ENCODE peak calls at places on chromosome 19, in four cellular contexts. One of them, this sample, is unnamed.

GRCh38 chr19:14517446-14517839 is 754 bp downstream of the DNAJB1 start:
- DNase-seq in CD4-positive, alpha-beta T cell: no peak
- DNase-seq in Peyer's patch: peak
- DNase-seq in iris pigment epithelial cell: peak
- DNase-seq in this sample: no peak

GRCh38 chr19:11054628-11055027 is 34.6 kb upstream of the LDLR start:
- DNase-seq in CD4-positive, alpha-beta T cell: no peak
- DNase-seq in iris pigment epithelial cell: no peak
- DNase-seq in Peyer's patch: no peak
- DNase-seq in this sample: no peak

GRCh38 chr19:50368649-50369570 is 3.5 kb upstream of the NAPSA start:
- DNase-seq in iris pigment epithelial cell: peak
- DNase-seq in CD4-positive, alpha-beta T cell: peak
- DNase-seq in Peyer's patch: peak
- DNase-seq in this sample: peak

GRCh38 chr19:55552620-55553019 is 7.3 kb upstream of the SBK3 start:
- DNase-seq in CD4-positive, alpha-beta T cell: no peak
- DNase-seq in iris pigment epithelial cell: peak
- DNase-seq in Peyer's patch: no peak
- DNase-seq in this sample: peak

GRCh38 chr19:55056827-55057226 is 6.1 kb downstream of the RDH13 start:
- DNase-seq in iris pigment epithelial cell: no peak
- DNase-seq in CD4-positive, alpha-beta T cell: no peak
- DNase-seq in Peyer's patch: no peak
- DNase-seq in this sample: no peak

GRCh38 chr19:1098177-1099051 is 3.2 kb upstream of the POLR2E start:
- DNase-seq in CD4-positive, alpha-beta T cell: no peak
- DNase-seq in iris pigment epithelial cell: no peak
- DNase-seq in Peyer's patch: peak
- DNase-seq in this sample: no peak

GRCh38 chr19:40598121-40598917 is 2.9 kb upstream of the LTBP4 start:
- DNase-seq in Peyer's patch: peak
- DNase-seq in CD4-positive, alpha-beta T cell: peak
- DNase-seq in iris pigment epithelial cell: peak
- DNase-seq in this sample: peak

GRCh38 chr19:31761281-31761913 is 412.2 kb upstream of the TSHZ3 start:
- DNase-seq in iris pigment epithelial cell: no peak
- DNase-seq in CD4-positive, alpha-beta T cell: no peak
- DNase-seq in Peyer's patch: no peak
- DNase-seq in this sample: no peak

GRCh38 chr19:51365211-51366049 is 758 bp downstream of the ETFB start:
- DNase-seq in iris pigment epithelial cell: peak
- DNase-seq in Peyer's patch: peak
- DNase-seq in CD4-positive, alpha-beta T cell: no peak
- DNase-seq in this sample: peak

GRCh38 chr19:17762505-17763229 is 11.4 kb downstream of the FCHO1 start:
- DNase-seq in iris pigment epithelial cell: peak
- DNase-seq in CD4-positive, alpha-beta T cell: no peak
- DNase-seq in Peyer's patch: peak
- DNase-seq in this sample: peak

GRCh38 chr19:44643605-44644390 is at the start of gene PVR:
- DNase-seq in iris pigment epithelial cell: peak
- DNase-seq in CD4-positive, alpha-beta T cell: peak
- DNase-seq in Peyer's patch: peak
- DNase-seq in this sample: peak

GRCh38 chr19:43639507-43640423 is at the start of gene CADM4:
- DNase-seq in iris pigment epithelial cell: no peak
- DNase-seq in Peyer's patch: peak
- DNase-seq in CD4-positive, alpha-beta T cell: peak
- DNase-seq in this sample: no peak

GRCh38 chr19:43351998-43352746 is 1.3 kb upstream of the CD177 start:
- DNase-seq in CD4-positive, alpha-beta T cell: no peak
- DNase-seq in iris pigment epithelial cell: no peak
- DNase-seq in Peyer's patch: no peak
- DNase-seq in this sample: no peak

GRCh38 chr19:3132971-3133792 is 2.7 kb upstream of the GNA15 start:
- DNase-seq in CD4-positive, alpha-beta T cell: peak
- DNase-seq in iris pigment epithelial cell: peak
- DNase-seq in Peyer's patch: peak
- DNase-seq in this sample: peak

GRCh38 chr19:30492581-30492980 is 120.4 kb downstream of the ZNF536 start:
- DNase-seq in CD4-positive, alpha-beta T cell: no peak
- DNase-seq in iris pigment epithelial cell: no peak
- DNase-seq in Peyer's patch: no peak
- DNase-seq in this sample: no peak

GRCh38 chr19:16988661-16989060 is 37.9 kb downstream of the CPAMD8 start:
- DNase-seq in CD4-positive, alpha-beta T cell: no peak
- DNase-seq in Peyer's patch: no peak
- DNase-seq in iris pigment epithelial cell: no peak
- DNase-seq in this sample: no peak

GRCh38 chr19:15631817-15632216 is 8.9 kb upstream of the CYP4F3 start:
- DNase-seq in CD4-positive, alpha-beta T cell: peak
- DNase-seq in iris pigment epithelial cell: no peak
- DNase-seq in Peyer's patch: no peak
- DNase-seq in this sample: no peak

GRCh38 chr19:756232-756631 is 5.3 kb downstream of the MISP start:
- DNase-seq in Peyer's patch: peak
- DNase-seq in iris pigment epithelial cell: peak
- DNase-seq in CD4-positive, alpha-beta T cell: no peak
- DNase-seq in this sample: peak

GRCh38 chr19:799076-799881 is 2.0 kb downstream of the PTBP1 start:
- DNase-seq in iris pigment epithelial cell: peak
- DNase-seq in CD4-positive, alpha-beta T cell: no peak
- DNase-seq in Peyer's patch: no peak
- DNase-seq in this sample: peak

GRCh38 chr19:44648536-44649370 is 5.0 kb downstream of the PVR start:
- DNase-seq in Peyer's patch: no peak
- DNase-seq in CD4-positive, alpha-beta T cell: no peak
- DNase-seq in iris pigment epithelial cell: peak
- DNase-seq in this sample: peak

GRCh38 chr19:33785795-33786194 is 10.9 kb upstream of the KCTD15 start:
- DNase-seq in iris pigment epithelial cell: peak
- DNase-seq in CD4-positive, alpha-beta T cell: no peak
- DNase-seq in Peyer's patch: no peak
- DNase-seq in this sample: no peak

GRCh38 chr19:47998800-47999199 is 4.4 kb downstream of the ELSPBP1 start:
- DNase-seq in Peyer's patch: no peak
- DNase-seq in iris pigment epithelial cell: no peak
- DNase-seq in CD4-positive, alpha-beta T cell: no peak
- DNase-seq in this sample: no peak

GRCh38 chr19:53892981-53893325 is 11.0 kb downstream of the PRKCG start:
- DNase-seq in iris pigment epithelial cell: no peak
- DNase-seq in Peyer's patch: no peak
- DNase-seq in CD4-positive, alpha-beta T cell: no peak
- DNase-seq in this sample: no peak

GRCh38 chr19:40246292-40247073 is 20.0 kb upstream of the CCNP start:
- DNase-seq in CD4-positive, alpha-beta T cell: no peak
- DNase-seq in Peyer's patch: no peak
- DNase-seq in iris pigment epithelial cell: no peak
- DNase-seq in this sample: no peak

GRCh38 chr19:21474671-21475181 is 30.7 kb upstream of the ZNF429 start:
- DNase-seq in iris pigment epithelial cell: peak
- DNase-seq in CD4-positive, alpha-beta T cell: peak
- DNase-seq in Peyer's patch: peak
- DNase-seq in this sample: no peak

GRCh38 chr19:37572203-37572602 is 22.4 kb downstream of the ZNF571 start:
- DNase-seq in iris pigment epithelial cell: peak
- DNase-seq in CD4-positive, alpha-beta T cell: no peak
- DNase-seq in Peyer's patch: no peak
- DNase-seq in this sample: peak

GRCh38 chr19:42480335-42481095 is 37.8 kb upstream of the CXCL17 start:
- DNase-seq in iris pigment epithelial cell: peak
- DNase-seq in Peyer's patch: no peak
- DNase-seq in CD4-positive, alpha-beta T cell: no peak
- DNase-seq in this sample: peak

GRCh38 chr19:58556633-58557252 is 1.7 kb downstream of the UBE2M start:
- DNase-seq in iris pigment epithelial cell: no peak
- DNase-seq in Peyer's patch: no peak
- DNase-seq in CD4-positive, alpha-beta T cell: no peak
- DNase-seq in this sample: no peak